ENCODE peak calls at places on chromosomes 11 and 22, in eight cellular contexts. C, S, A, W, N, K, U and L are unnamed samples.

GRCh38 chr11:116199182-116199581 is 573.6 kb downstream of the BUD13 start:
- DNase-seq in C (no peak), S (no peak), A (no peak), W (no peak), N (no peak), K (no peak), U (no peak), L (no peak)

GRCh38 chr11:20056109-20057054 is 103.9 kb downstream of the DBX1 start:
- DNase-seq in C (no peak), S (no peak), A (no peak), W (no peak), N (no peak), K (no peak), U (no peak), L (no peak)

GRCh38 chr11:56917708-56918450 is 70.8 kb upstream of the OR5AK2 start:
- DNase-seq in C (no peak), S (no peak), A (no peak), W (peak; percentile 17), N (no peak), K (no peak), U (no peak), L (no peak)

GRCh38 chr11:72378704-72379383 is 55.5 kb downstream of the CLPB start:
- DNase-seq in C (no peak), S (no peak), A (no peak), W (peak; percentile 39), N (no peak), K (no peak), U (no peak), L (no peak)

GRCh38 chr11:9014826-9015225 is 11.0 kb upstream of the NRIP3 start:
- DNase-seq in C (no peak), S (no peak), A (no peak), W (no peak), N (no peak), K (no peak), U (no peak), L (no peak)

GRCh38 chr11:15157181-15157580 is 42.5 kb downstream of the INSC start:
- DNase-seq in C (no peak), S (no peak), A (no peak), W (peak; percentile 78), N (peak; percentile 85), K (no peak), U (no peak), L (no peak)

GRCh38 chr11:119755351-119756071 is 26.5 kb upstream of the NECTIN1 start:
- DNase-seq in C (no peak), S (no peak), A (no peak), W (no peak), N (no peak), K (no peak), U (no peak), L (no peak)

GRCh38 chr22:32202539-32203180 is 2.2 kb downstream of the RFPL2 start:
- DNase-seq in C (no peak), S (no peak), A (peak; percentile 58), W (peak; percentile 8), N (peak; percentile 17), K (peak; percentile 66), U (peak; percentile 87), L (peak; percentile 84)

GRCh38 chr11:116240661-116241060 is 532.1 kb downstream of the BUD13 start:
- DNase-seq in C (no peak), S (no peak), A (no peak), W (no peak), N (no peak), K (peak; percentile 34), U (no peak), L (no peak)

GRCh38 chr11:73586791-73587190 is 11.1 kb downstream of the FAM168A start:
- DNase-seq in C (no peak), S (no peak), A (no peak), W (no peak), N (no peak), K (no peak), U (no peak), L (no peak)

GRCh38 chr11:101446238-101446637 is 137.6 kb downstream of the TRPC6 start:
- DNase-seq in C (no peak), S (no peak), A (no peak), W (peak; percentile 44), N (peak; percentile 54), K (no peak), U (no peak), L (no peak)

GRCh38 chr11:123286761-123287160 is 91.7 kb upstream of the CLMP start:
- DNase-seq in C (no peak), S (no peak), A (no peak), W (peak; percentile 70), N (no peak), K (no peak), U (no peak), L (no peak)

GRCh38 chr22:23149743-23150238 is 4.5 kb downstream of the RAB36 start:
- DNase-seq in C (no peak), S (no peak), A (no peak), W (peak; percentile 55), N (no peak), K (no peak), U (no peak), L (no peak)

GRCh38 chr22:30033891-30034290 is 46.4 kb upstream of the HORMAD2 start:
- DNase-seq in C (no peak), S (no peak), A (no peak), W (no peak), N (no peak), K (no peak), U (no peak), L (no peak)

GRCh38 chr22:20438066-20438677 is 547 bp upstream of the SCARF2 start:
- DNase-seq in C (no peak), S (no peak), A (no peak), W (peak; percentile 50), N (peak; percentile 38), K (no peak), U (no peak), L (peak; percentile 58)

GRCh38 chr22:42188808-42189447 is 58.3 kb upstream of the CYP2D6 start:
- DNase-seq in C (no peak), S (no peak), A (no peak), W (peak; percentile 47), N (no peak), K (peak; percentile 59), U (peak; percentile 75), L (peak; percentile 34)

GRCh38 chr11:69721745-69722144 is 17.9 kb upstream of the FGF19 start:
- DNase-seq in C (no peak), S (no peak), A (no peak), W (peak; percentile 17), N (no peak), K (no peak), U (peak; percentile 43), L (no peak)

GRCh38 chr22:37455896-37456295 is 28.6 kb upstream of the ELFN2 start:
- DNase-seq in C (no peak), S (no peak), A (no peak), W (peak; percentile 13), N (no peak), K (no peak), U (no peak), L (no peak)

GRCh38 chr22:49812838-49813237 is 14.8 kb downstream of the BRD1 start:
- DNase-seq in C (no peak), S (no peak), A (no peak), W (peak; percentile 21), N (peak; percentile 46), K (no peak), U (no peak), L (no peak)

GRCh38 chr22:19543970-19544708 is 19.9 kb upstream of the CLDN5 start:
- DNase-seq in C (no peak), S (no peak), A (no peak), W (no peak), N (no peak), K (no peak), U (peak; percentile 89), L (no peak)

GRCh38 chr11:44690651-44691050 is 36.1 kb upstream of the TSPAN18 start:
- DNase-seq in C (no peak), S (no peak), A (no peak), W (no peak), N (no peak), K (no peak), U (no peak), L (no peak)

GRCh38 chr11:70481625-70482528 is 83.5 kb downstream of the CTTN start:
- DNase-seq in C (no peak), S (no peak), A (no peak), W (peak; percentile 88), N (peak; percentile 58), K (no peak), U (peak; percentile 83), L (peak; percentile 41)

GRCh38 chr11:79108851-79109250 is 332.0 kb downstream of the TENM4 start:
- DNase-seq in C (no peak), S (no peak), A (no peak), W (no peak), N (peak; percentile 14), K (no peak), U (no peak), L (peak; percentile 44)

GRCh38 chr11:114098927-114099326 is 39.4 kb downstream of the ZBTB16 start:
- DNase-seq in C (no peak), S (no peak), A (no peak), W (peak; percentile 78), N (no peak), K (no peak), U (peak; percentile 84), L (no peak)

GRCh38 chr22:50061824-50062355 is 3.8 kb upstream of the TTLL8 start:
- DNase-seq in C (no peak), S (no peak), A (no peak), W (no peak), N (no peak), K (no peak), U (no peak), L (no peak)

GRCh38 chr11:516400-516799 is 9.4 kb upstream of the RNH1 start:
- DNase-seq in C (no peak), S (no peak), A (no peak), W (no peak), N (no peak), K (no peak), U (no peak), L (no peak)

GRCh38 chr11:3615998-3616397 is 25.8 kb downstream of the ART5 start:
- DNase-seq in C (no peak), S (no peak), A (no peak), W (no peak), N (no peak), K (no peak), U (no peak), L (no peak)

GRCh38 chr22:25760294-25760693 is 18.3 kb downstream of the MYO18B start:
- DNase-seq in C (no peak), S (no peak), A (no peak), W (no peak), N (no peak), K (no peak), U (no peak), L (no peak)

GRCh38 chr11:127058524-127058923 is 58.0 kb upstream of the KIRREL3 start:
- DNase-seq in C (no peak), S (no peak), A (no peak), W (no peak), N (no peak), K (no peak), U (no peak), L (no peak)

GRCh38 chr11:113449743-113450142 is 25.5 kb downstream of the DRD2 start:
- DNase-seq in C (no peak), S (no peak), A (no peak), W (no peak), N (no peak), K (no peak), U (no peak), L (no peak)

GRCh38 chr22:24681236-24681635 is 78.2 kb downstream of the GGT1 start:
- DNase-seq in C (no peak), S (no peak), A (no peak), W (peak; percentile 93), N (no peak), K (no peak), U (no peak), L (no peak)

GRCh38 chr11:128453444-128454336 is 133.7 kb downstream of the ETS1 start:
- DNase-seq in C (no peak), S (no peak), A (no peak), W (peak; percentile 99), N (peak; percentile 94), K (no peak), U (peak; percentile 41), L (peak; percentile 87)

GRCh38 chr22:45880732-45881523 is 96.0 kb downstream of the WNT7B start:
- DNase-seq in C (no peak), S (no peak), A (no peak), W (no peak), N (no peak), K (no peak), U (no peak), L (no peak)

GRCh38 chr22:23837911-23838685 is 708 bp downstream of the DERL3 start:
- DNase-seq in C (no peak), S (no peak), A (no peak), W (no peak), N (no peak), K (peak; percentile 83), U (no peak), L (no peak)